ENCODE peak calls at places on chromosomes 1 and 21, in six cellular contexts. I is GM12865, S is psoas muscle, N is MM.1S, U is fibroblast of the conjunctiva, G is activated T-cell treated with anti-CD3 and anti-CD28 coated beads for 1 hour. T is an unnamed sample.
A peak's percentile ranks its signal among the peaks of the same experiment; 100 is the strongest.

GRCh38 chr1:229557214-229557850 is 1.2 kb downstream of the ABCB10 start:
- DNase-seq in I (peak; percentile 75), S (no peak), N (peak; percentile 79), U (no peak), G (no peak), T (peak; percentile 43)

GRCh38 chr1:227437495-227438008 is 119.3 kb upstream of the CDC42BPA start:
- DNase-seq in I (peak; percentile 11), S (no peak), N (peak; percentile 63), U (peak; percentile 51), G (no peak), T (peak; percentile 80)

GRCh38 chr1:39081266-39082139 is 55.4 kb downstream of the NDUFS5 start:
- DNase-seq in I (no peak), S (peak; percentile 32), N (no peak), U (no peak), G (no peak), T (peak; percentile 48)

GRCh38 chr1:11688506-11688905 is 3.0 kb upstream of the DRAXIN start:
- DNase-seq in I (no peak), S (no peak), N (no peak), U (no peak), G (no peak), T (no peak)

GRCh38 chr1:226064816-226065248 is 2.3 kb downstream of the H3-3A start:
- DNase-seq in I (peak; percentile 74), S (no peak), N (peak; percentile 77), U (peak; percentile 51), G (no peak), T (peak; percentile 77)

GRCh38 chr1:18922319-18922726 is 20.0 kb upstream of the ALDH4A1 start:
- DNase-seq in I (no peak), S (peak; percentile 83), N (no peak), U (peak; percentile 62), G (no peak), T (peak; percentile 71)

GRCh38 chr21:44552681-44553080 is 1.4 kb upstream of the KRTAP10-2 start:
- DNase-seq in I (no peak), S (no peak), N (no peak), U (no peak), G (no peak), T (no peak)

GRCh38 chr1:202501281-202501680 is 152.8 kb downstream of the PPP1R12B start:
- DNase-seq in I (peak; percentile 32), S (no peak), N (peak; percentile 39), U (peak; percentile 40), G (no peak), T (peak; percentile 47)

GRCh38 chr1:243732627-243733026 is 117.4 kb downstream of the AKT3 start:
- DNase-seq in I (no peak), S (no peak), N (no peak), U (no peak), G (no peak), T (no peak)

GRCh38 chr1:24541711-24542346 is 14.1 kb upstream of the NCMAP start:
- DNase-seq in I (no peak), S (no peak), N (no peak), U (no peak), G (no peak), T (no peak)

GRCh38 chr1:230752407-230752806 is 5.2 kb downstream of the CAPN9 start:
- DNase-seq in I (no peak), S (no peak), N (no peak), U (no peak), G (no peak), T (no peak)

GRCh38 chr1:232873931-232874330 is 68.7 kb downstream of the MAP10 start:
- DNase-seq in I (no peak), S (no peak), N (no peak), U (no peak), G (no peak), T (no peak)

GRCh38 chr1:18886003-18886335 is 16.4 kb downstream of the ALDH4A1 start:
- DNase-seq in I (no peak), S (no peak), N (no peak), U (no peak), G (no peak), T (peak; percentile 29)

GRCh38 chr1:28144203-28145135 is 32.0 kb downstream of the PTAFR start:
- DNase-seq in I (peak; percentile 94), S (no peak), N (no peak), U (no peak), G (no peak), T (peak; percentile 86)

GRCh38 chr1:205344010-205344808 is 12.5 kb downstream of the KLHDC8A start:
- DNase-seq in I (no peak), S (peak; percentile 30), N (no peak), U (no peak), G (peak; percentile 27), T (no peak)

GRCh38 chr1:194045416-194045815 is 859.0 kb upstream of the B3GALT2 start:
- DNase-seq in I (no peak), S (no peak), N (no peak), U (no peak), G (no peak), T (peak; percentile 85)

GRCh38 chr1:34929497-34929852 is at the start of gene DLGAP3:
- DNase-seq in I (no peak), S (no peak), N (no peak), U (no peak), G (no peak), T (no peak)

GRCh38 chr1:48208251-48208650 is 14.3 kb upstream of the SLC5A9 start:
- DNase-seq in I (no peak), S (no peak), N (no peak), U (no peak), G (no peak), T (no peak)

GRCh38 chr21:28605138-28605537 is 387.5 kb downstream of the LTN1 start:
- DNase-seq in I (peak; percentile 47), S (no peak), N (peak; percentile 95), U (no peak), G (no peak), T (no peak)

GRCh38 chr1:235998812-235999211 is 66.1 kb downstream of the NID1 start:
- DNase-seq in I (peak; percentile 91), S (no peak), N (no peak), U (no peak), G (peak; percentile 11), T (peak; percentile 39)

T was measured in ELR.